ENCODE peak calls at places on chromosomes 7 and 10, in six cellular contexts. One of them, this sample, is unnamed. For H3K4me1, the result is how much of the 10 kb centered on the place peaks cover.

GRCh38 chr10:8289186-8289924 is 234.9 kb downstream of the GATA3 start:
- DNase-seq in thoracic aorta: no peak
- DNase-seq in prostate gland: no peak
- DNase-seq in upper lobe of right lung: no peak
- DNase-seq in lower lobe of right lung: no peak
- DNase-seq in tibial nerve: no peak
- DNase-seq in this sample: no peak

GRCh38 chr10:1933215-1933614 is 195.9 kb upstream of the ADARB2 start:
- DNase-seq in thoracic aorta: no peak
- DNase-seq in prostate gland: no peak
- DNase-seq in upper lobe of right lung: no peak
- DNase-seq in lower lobe of right lung: no peak
- DNase-seq in tibial nerve: no peak
- DNase-seq in this sample: no peak

GRCh38 chr10:98403812-98404504 is 11.0 kb downstream of the PYROXD2 start:
- DNase-seq in thoracic aorta: no peak
- DNase-seq in prostate gland: no peak
- DNase-seq in upper lobe of right lung: no peak
- DNase-seq in lower lobe of right lung: no peak
- DNase-seq in tibial nerve: no peak
- DNase-seq in this sample: no peak

GRCh38 chr10:69684020-69684980 is 54.3 kb downstream of the FAM241B start:
- DNase-seq in thoracic aorta: peak
- DNase-seq in prostate gland: peak
- DNase-seq in upper lobe of right lung: peak
- DNase-seq in lower lobe of right lung: peak
- DNase-seq in tibial nerve: peak
- DNase-seq in this sample: no peak

GRCh38 chr7:92831716-92832622 is 4.4 kb downstream of the CDK6 start:
- DNase-seq in thoracic aorta: no peak
- DNase-seq in prostate gland: no peak
- DNase-seq in upper lobe of right lung: no peak
- DNase-seq in lower lobe of right lung: no peak
- DNase-seq in tibial nerve: no peak
- DNase-seq in this sample: no peak

GRCh38 chr10:96073722-96074121 is 30.3 kb downstream of the CCNJ start:
- DNase-seq in thoracic aorta: no peak
- DNase-seq in prostate gland: no peak
- DNase-seq in upper lobe of right lung: no peak
- DNase-seq in lower lobe of right lung: no peak
- DNase-seq in tibial nerve: no peak
- DNase-seq in this sample: no peak

GRCh38 chr10:7170626-7171322 is 240.1 kb downstream of the SFMBT2 start:
- DNase-seq in thoracic aorta: no peak
- DNase-seq in prostate gland: peak
- DNase-seq in upper lobe of right lung: no peak
- DNase-seq in lower lobe of right lung: no peak
- DNase-seq in tibial nerve: no peak
- DNase-seq in this sample: no peak

GRCh38 chr7:48563334-48563733 is 361.0 kb upstream of the CDC14C start:
- DNase-seq in thoracic aorta: no peak
- DNase-seq in prostate gland: no peak
- DNase-seq in upper lobe of right lung: no peak
- DNase-seq in lower lobe of right lung: no peak
- DNase-seq in tibial nerve: no peak
- DNase-seq in this sample: no peak

GRCh38 chr7:142882338-142882678 is 3.2 kb downstream of the TRPV6 start:
- DNase-seq in thoracic aorta: no peak
- DNase-seq in prostate gland: peak
- DNase-seq in upper lobe of right lung: no peak
- DNase-seq in lower lobe of right lung: no peak
- DNase-seq in tibial nerve: no peak
- DNase-seq in this sample: no peak

GRCh38 chr7:55185941-55186609 is 167.3 kb downstream of the EGFR start:
- DNase-seq in thoracic aorta: no peak
- DNase-seq in prostate gland: no peak
- DNase-seq in upper lobe of right lung: no peak
- DNase-seq in lower lobe of right lung: no peak
- DNase-seq in tibial nerve: no peak
- DNase-seq in this sample: no peak

GRCh38 chr7:36303202-36304098 is 86.2 kb upstream of the ANLN start:
- DNase-seq in thoracic aorta: peak
- DNase-seq in prostate gland: peak
- DNase-seq in upper lobe of right lung: peak
- DNase-seq in lower lobe of right lung: peak
- DNase-seq in tibial nerve: peak
- DNase-seq in this sample: no peak

GRCh38 chr7:137715101-137715500 is 131.7 kb downstream of the DGKI start:
- DNase-seq in thoracic aorta: no peak
- DNase-seq in prostate gland: no peak
- DNase-seq in upper lobe of right lung: no peak
- DNase-seq in lower lobe of right lung: no peak
- DNase-seq in tibial nerve: no peak
- DNase-seq in this sample: no peak

GRCh38 chr10:108204528-108205313 is 1040.2 kb upstream of the SORCS1 start:
- DNase-seq in thoracic aorta: no peak
- DNase-seq in prostate gland: no peak
- DNase-seq in upper lobe of right lung: no peak
- DNase-seq in lower lobe of right lung: no peak
- DNase-seq in tibial nerve: no peak
- DNase-seq in this sample: no peak

GRCh38 chr10:46094931-46095755 is 49.1 kb upstream of the MSMB start:
- DNase-seq in thoracic aorta: no peak
- DNase-seq in prostate gland: no peak
- DNase-seq in upper lobe of right lung: no peak
- DNase-seq in lower lobe of right lung: no peak
- DNase-seq in tibial nerve: no peak
- DNase-seq in this sample: peak

GRCh38 chr7:155203059-155203881 is 94.4 kb upstream of the INSIG1 start:
- DNase-seq in thoracic aorta: no peak
- DNase-seq in prostate gland: no peak
- DNase-seq in upper lobe of right lung: no peak
- DNase-seq in lower lobe of right lung: no peak
- DNase-seq in tibial nerve: no peak
- DNase-seq in this sample: no peak

GRCh38 chr10:58026036-58026435 is 241.7 kb downstream of the IPMK start:
- DNase-seq in thoracic aorta: no peak
- DNase-seq in prostate gland: no peak
- DNase-seq in upper lobe of right lung: no peak
- DNase-seq in lower lobe of right lung: no peak
- DNase-seq in tibial nerve: no peak
- DNase-seq in this sample: no peak

GRCh38 chr7:143422033-143422432 is 13.4 kb upstream of the EPHA1 start:
- DNase-seq in thoracic aorta: no peak
- DNase-seq in prostate gland: no peak
- DNase-seq in upper lobe of right lung: no peak
- DNase-seq in lower lobe of right lung: no peak
- DNase-seq in tibial nerve: no peak
- DNase-seq in this sample: no peak

GRCh38 chr7:84393776-84394175 is 199.2 kb upstream of the SEMA3A start:
- DNase-seq in thoracic aorta: no peak
- DNase-seq in prostate gland: no peak
- DNase-seq in upper lobe of right lung: no peak
- DNase-seq in lower lobe of right lung: no peak
- DNase-seq in tibial nerve: no peak
- DNase-seq in this sample: no peak

GRCh38 chr10:133393401-133394063 is 425 bp upstream of the MTG1 start:
- DNase-seq in thoracic aorta: no peak
- DNase-seq in prostate gland: no peak
- DNase-seq in upper lobe of right lung: peak
- DNase-seq in lower lobe of right lung: peak
- DNase-seq in tibial nerve: no peak
- DNase-seq in this sample: no peak

GRCh38 chr7:130387628-130388403 is 7.5 kb downstream of the CPA1 start:
- DNase-seq in thoracic aorta: no peak
- DNase-seq in prostate gland: no peak
- DNase-seq in upper lobe of right lung: no peak
- DNase-seq in lower lobe of right lung: no peak
- DNase-seq in tibial nerve: no peak
- DNase-seq in this sample: no peak

GRCh38 chr7:52749880-52750279 is 285.6 kb upstream of the POM121L12 start:
- DNase-seq in thoracic aorta: no peak
- DNase-seq in prostate gland: no peak
- DNase-seq in upper lobe of right lung: no peak
- DNase-seq in lower lobe of right lung: no peak
- DNase-seq in tibial nerve: no peak
- DNase-seq in this sample: no peak

GRCh38 chr7:1849351-1849951 is 179.4 kb downstream of the ELFN1 start:
- DNase-seq in thoracic aorta: no peak
- DNase-seq in prostate gland: no peak
- DNase-seq in upper lobe of right lung: peak
- DNase-seq in lower lobe of right lung: peak
- DNase-seq in tibial nerve: no peak
- DNase-seq in this sample: peak

GRCh38 chr7:157139142-157140117 is 704 bp downstream of the UBE3C start:
- DNase-seq in thoracic aorta: no peak
- DNase-seq in prostate gland: peak
- DNase-seq in upper lobe of right lung: peak
- DNase-seq in lower lobe of right lung: peak
- DNase-seq in tibial nerve: peak
- DNase-seq in this sample: peak

GRCh38 chr10:96416643-96417042 is 57.8 kb upstream of the OPALIN start:
- DNase-seq in thoracic aorta: no peak
- DNase-seq in prostate gland: peak
- DNase-seq in upper lobe of right lung: no peak
- DNase-seq in lower lobe of right lung: no peak
- DNase-seq in tibial nerve: peak
- DNase-seq in this sample: no peak

GRCh38 chr7:133428876-133429275 is 176.0 kb downstream of the EXOC4 start:
- DNase-seq in thoracic aorta: no peak
- DNase-seq in prostate gland: no peak
- DNase-seq in upper lobe of right lung: no peak
- DNase-seq in lower lobe of right lung: no peak
- DNase-seq in tibial nerve: no peak
- DNase-seq in this sample: no peak

GRCh38 chr10:11878776-11879175 is 55.6 kb downstream of the PROSER2 start:
- DNase-seq in thoracic aorta: no peak
- DNase-seq in prostate gland: no peak
- DNase-seq in upper lobe of right lung: no peak
- DNase-seq in lower lobe of right lung: no peak
- DNase-seq in tibial nerve: no peak
- DNase-seq in this sample: no peak

GRCh38 chr7:54995631-54996340 is 23.0 kb upstream of the EGFR start:
- DNase-seq in thoracic aorta: no peak
- DNase-seq in prostate gland: peak
- DNase-seq in upper lobe of right lung: no peak
- DNase-seq in lower lobe of right lung: no peak
- DNase-seq in tibial nerve: no peak
- DNase-seq in this sample: peak

GRCh38 chr10:58237014-58237830 is 30.5 kb downstream of the IPMK start:
- DNase-seq in thoracic aorta: no peak
- DNase-seq in prostate gland: no peak
- DNase-seq in upper lobe of right lung: no peak
- DNase-seq in lower lobe of right lung: no peak
- DNase-seq in tibial nerve: no peak
- DNase-seq in this sample: no peak

GRCh38 chr7:102934670-102935069 is 21.9 kb downstream of the LRRC17 start:
- DNase-seq in thoracic aorta: no peak
- DNase-seq in prostate gland: no peak
- DNase-seq in upper lobe of right lung: no peak
- DNase-seq in lower lobe of right lung: no peak
- DNase-seq in tibial nerve: no peak
- DNase-seq in this sample: no peak

GRCh38 chr7:50339990-50340500 is 35.5 kb downstream of the IKZF1 start:
- DNase-seq in thoracic aorta: no peak
- DNase-seq in prostate gland: no peak
- DNase-seq in upper lobe of right lung: no peak
- DNase-seq in lower lobe of right lung: no peak
- DNase-seq in tibial nerve: no peak
- DNase-seq in this sample: peak
- H3K4me1 ChIP-seq in thoracic aorta: under half
- H3K4me1 ChIP-seq in prostate gland: under half
- H3K4me1 ChIP-seq in upper lobe of right lung: under half
- H3K4me1 ChIP-seq in lower lobe of right lung: under half
- H3K4me1 ChIP-seq in tibial nerve: under half
- H3K4me1 ChIP-seq in this sample: half or more

GRCh38 chr10:4074559-4075407 is 289.8 kb upstream of the KLF6 start:
- DNase-seq in thoracic aorta: no peak
- DNase-seq in prostate gland: no peak
- DNase-seq in upper lobe of right lung: no peak
- DNase-seq in lower lobe of right lung: no peak
- DNase-seq in tibial nerve: no peak
- DNase-seq in this sample: no peak
- H3K27ac ChIP-seq in thoracic aorta: peak
- H3K27ac ChIP-seq in prostate gland: no peak
- H3K27ac ChIP-seq in upper lobe of right lung: no peak
- H3K27ac ChIP-seq in lower lobe of right lung: no peak
- H3K27ac ChIP-seq in tibial nerve: no peak
- H3K27ac ChIP-seq in this sample: no peak

DNA sequence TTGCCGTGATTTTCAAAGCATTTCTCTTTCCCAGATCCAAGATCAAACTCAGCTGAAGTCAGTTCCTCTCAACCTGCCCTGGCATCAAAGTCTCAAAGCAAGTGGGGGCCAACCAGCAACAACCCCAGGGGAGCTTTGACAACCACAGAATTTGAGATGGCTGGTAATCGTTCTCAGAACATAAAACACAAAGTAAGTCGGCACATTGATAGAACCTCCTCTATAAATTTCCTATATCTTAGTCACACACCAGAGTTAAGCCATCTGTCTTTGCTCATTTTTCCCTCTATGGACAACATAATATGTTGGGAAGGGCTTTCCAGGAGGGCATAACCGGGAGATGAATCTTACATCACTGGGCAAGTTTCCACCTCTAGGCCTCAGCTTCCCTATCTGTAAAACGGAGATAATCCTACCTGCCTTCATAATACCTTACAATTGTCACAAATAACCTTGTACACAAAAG is 1.2 kb upstream of the DNAJC9 start:
- DNase-seq in thoracic aorta: no peak
- DNase-seq in prostate gland: no peak
- DNase-seq in upper lobe of right lung: no peak
- DNase-seq in lower lobe of right lung: no peak
- DNase-seq in tibial nerve: no peak
- DNase-seq in this sample: no peak
- H3K4me3 ChIP-seq in thoracic aorta: no peak
- H3K4me3 ChIP-seq in prostate gland: no peak
- H3K4me3 ChIP-seq in upper lobe of right lung: no peak
- H3K4me3 ChIP-seq in lower lobe of right lung: no peak
- H3K4me3 ChIP-seq in tibial nerve: no peak
- H3K4me3 ChIP-seq in this sample: no peak

GRCh38 chr10:103763374-103764202 is 91.8 kb downstream of the SH3PXD2A start:
- DNase-seq in thoracic aorta: no peak
- DNase-seq in prostate gland: no peak
- DNase-seq in upper lobe of right lung: no peak
- DNase-seq in lower lobe of right lung: no peak
- DNase-seq in tibial nerve: no peak
- DNase-seq in this sample: peak

GRCh38 chr10:103761075-103761920 is 94.1 kb downstream of the SH3PXD2A start:
- DNase-seq in thoracic aorta: no peak
- DNase-seq in prostate gland: no peak
- DNase-seq in upper lobe of right lung: no peak
- DNase-seq in lower lobe of right lung: no peak
- DNase-seq in tibial nerve: no peak
- DNase-seq in this sample: no peak

GRCh38 chr10:103762924-103763323 is 92.5 kb downstream of the SH3PXD2A start:
- DNase-seq in thoracic aorta: no peak
- DNase-seq in prostate gland: no peak
- DNase-seq in upper lobe of right lung: no peak
- DNase-seq in lower lobe of right lung: no peak
- DNase-seq in tibial nerve: no peak
- DNase-seq in this sample: no peak

GRCh38 chr10:103764296-103765088 is 90.9 kb downstream of the SH3PXD2A start:
- DNase-seq in thoracic aorta: no peak
- DNase-seq in prostate gland: no peak
- DNase-seq in upper lobe of right lung: no peak
- DNase-seq in lower lobe of right lung: no peak
- DNase-seq in tibial nerve: no peak
- DNase-seq in this sample: no peak

GRCh38 chr10:103762166-103762565 is 93.2 kb downstream of the SH3PXD2A start:
- DNase-seq in thoracic aorta: no peak
- DNase-seq in prostate gland: no peak
- DNase-seq in upper lobe of right lung: no peak
- DNase-seq in lower lobe of right lung: no peak
- DNase-seq in tibial nerve: no peak
- DNase-seq in this sample: no peak
- H3K4me1 ChIP-seq in thoracic aorta: half or more
- H3K4me1 ChIP-seq in prostate gland: under half
- H3K4me1 ChIP-seq in upper lobe of right lung: half or more
- H3K4me1 ChIP-seq in lower lobe of right lung: half or more
- H3K4me1 ChIP-seq in tibial nerve: half or more
- H3K4me1 ChIP-seq in this sample: half or more